ENCODE peak calls at places on chromosomes 11 and 22, in six cellular contexts. One of them, this sample, is unnamed.
A peak's percentile ranks its signal among the peaks of the same experiment; 100 is the strongest.

GRCh38 chr22:32648486-32648885 is 153.0 kb upstream of the TIMP3 start:
- DNase-seq in pancreas: no peak
- DNase-seq in T-helper 9 cell: no peak
- DNase-seq in fibroblast of pulmonary artery: no peak
- DNase-seq in iris pigment epithelial cell: no peak
- DNase-seq in M059J: no peak
- DNase-seq in this sample: no peak

GRCh38 chr11:78465169-78465942 is 47.7 kb upstream of the GAB2 start:
- DNase-seq in pancreas: no peak
- DNase-seq in T-helper 9 cell: no peak
- DNase-seq in fibroblast of pulmonary artery: no peak
- DNase-seq in iris pigment epithelial cell: no peak
- DNase-seq in M059J: no peak
- DNase-seq in this sample: no peak

GRCh38 chr22:32662587-32662915 is 139.0 kb upstream of the TIMP3 start:
- DNase-seq in pancreas: no peak
- DNase-seq in T-helper 9 cell: no peak
- DNase-seq in fibroblast of pulmonary artery: no peak
- DNase-seq in iris pigment epithelial cell: no peak
- DNase-seq in M059J: no peak
- DNase-seq in this sample: no peak

GRCh38 chr22:30940655-30941362 is 27.8 kb downstream of the MORC2 start:
- DNase-seq in pancreas: no peak
- DNase-seq in T-helper 9 cell: no peak
- DNase-seq in fibroblast of pulmonary artery: no peak
- DNase-seq in iris pigment epithelial cell: no peak
- DNase-seq in M059J: no peak
- DNase-seq in this sample: no peak

GRCh38 chr11:103222801-103223200 is 113.6 kb downstream of the DYNC2H1 start:
- DNase-seq in pancreas: peak; percentile 27
- DNase-seq in T-helper 9 cell: no peak
- DNase-seq in fibroblast of pulmonary artery: peak; percentile 25
- DNase-seq in iris pigment epithelial cell: no peak
- DNase-seq in M059J: no peak
- DNase-seq in this sample: no peak

GRCh38 chr22:37563153-37564081 is 3.1 kb downstream of the CDC42EP1 start:
- DNase-seq in pancreas: peak; percentile 90
- DNase-seq in T-helper 9 cell: no peak
- DNase-seq in fibroblast of pulmonary artery: peak; percentile 97
- DNase-seq in iris pigment epithelial cell: peak; percentile 99
- DNase-seq in M059J: peak; percentile 96
- DNase-seq in this sample: peak; percentile 91

GRCh38 chr11:87359401-87359800 is 321.7 kb downstream of the TMEM135 start:
- DNase-seq in pancreas: no peak
- DNase-seq in T-helper 9 cell: no peak
- DNase-seq in fibroblast of pulmonary artery: no peak
- DNase-seq in iris pigment epithelial cell: no peak
- DNase-seq in M059J: no peak
- DNase-seq in this sample: no peak

GRCh38 chr11:69521461-69521860 is 40.0 kb downstream of the LINC01488 start:
- DNase-seq in pancreas: no peak
- DNase-seq in T-helper 9 cell: no peak
- DNase-seq in fibroblast of pulmonary artery: no peak
- DNase-seq in iris pigment epithelial cell: no peak
- DNase-seq in M059J: no peak
- DNase-seq in this sample: no peak

GRCh38 chr22:43533131-43533530 is 121.3 kb downstream of the MPPED1 start:
- DNase-seq in pancreas: no peak
- DNase-seq in T-helper 9 cell: no peak
- DNase-seq in fibroblast of pulmonary artery: no peak
- DNase-seq in iris pigment epithelial cell: no peak
- DNase-seq in M059J: no peak
- DNase-seq in this sample: no peak

GRCh38 chr11:32847511-32847910 is 17.8 kb downstream of the PRRG4 start:
- DNase-seq in pancreas: no peak
- DNase-seq in T-helper 9 cell: no peak
- DNase-seq in fibroblast of pulmonary artery: no peak
- DNase-seq in iris pigment epithelial cell: no peak
- DNase-seq in M059J: no peak
- DNase-seq in this sample: no peak

GRCh38 chr22:45295492-45295891 is 10.7 kb downstream of the UPK3A start:
- DNase-seq in pancreas: no peak
- DNase-seq in T-helper 9 cell: no peak
- DNase-seq in fibroblast of pulmonary artery: no peak
- DNase-seq in iris pigment epithelial cell: no peak
- DNase-seq in M059J: no peak
- DNase-seq in this sample: no peak

GRCh38 chr11:73538381-73538872 is 59.5 kb downstream of the FAM168A start:
- DNase-seq in pancreas: no peak
- DNase-seq in T-helper 9 cell: no peak
- DNase-seq in fibroblast of pulmonary artery: peak; percentile 24
- DNase-seq in iris pigment epithelial cell: no peak
- DNase-seq in M059J: no peak
- DNase-seq in this sample: no peak

GRCh38 chr11:100738701-100739100 is 51.6 kb downstream of the ARHGAP42 start:
- DNase-seq in pancreas: no peak
- DNase-seq in T-helper 9 cell: no peak
- DNase-seq in fibroblast of pulmonary artery: no peak
- DNase-seq in iris pigment epithelial cell: no peak
- DNase-seq in M059J: no peak
- DNase-seq in this sample: peak; percentile 42

GRCh38 chr11:12769834-12770345 is 95.7 kb downstream of the TEAD1 start:
- DNase-seq in pancreas: no peak
- DNase-seq in T-helper 9 cell: no peak
- DNase-seq in fibroblast of pulmonary artery: peak; percentile 88
- DNase-seq in iris pigment epithelial cell: peak; percentile 92
- DNase-seq in M059J: peak; percentile 91
- DNase-seq in this sample: peak; percentile 84

GRCh38 chr11:36478700-36479329 is 31.3 kb downstream of the TRAF6 start:
- DNase-seq in pancreas: no peak
- DNase-seq in T-helper 9 cell: peak; percentile 19
- DNase-seq in fibroblast of pulmonary artery: peak; percentile 80
- DNase-seq in iris pigment epithelial cell: peak; percentile 55
- DNase-seq in M059J: peak; percentile 70
- DNase-seq in this sample: peak; percentile 69

GRCh38 chr22:28051787-28052356 is 132.8 kb upstream of the PITPNB start:
- DNase-seq in pancreas: peak; percentile 49
- DNase-seq in T-helper 9 cell: no peak
- DNase-seq in fibroblast of pulmonary artery: peak; percentile 79
- DNase-seq in iris pigment epithelial cell: peak; percentile 54
- DNase-seq in M059J: peak; percentile 52
- DNase-seq in this sample: peak; percentile 70

GRCh38 chr11:62025429-62026105 is 58.1 kb upstream of the FTH1 start:
- DNase-seq in pancreas: peak; percentile 56
- DNase-seq in T-helper 9 cell: peak; percentile 71
- DNase-seq in fibroblast of pulmonary artery: peak; percentile 100
- DNase-seq in iris pigment epithelial cell: peak; percentile 99
- DNase-seq in M059J: peak; percentile 85
- DNase-seq in this sample: peak; percentile 99

GRCh38 chr11:84865257-84865656 is 761.9 kb downstream of the DLG2 start:
- DNase-seq in pancreas: no peak
- DNase-seq in T-helper 9 cell: no peak
- DNase-seq in fibroblast of pulmonary artery: no peak
- DNase-seq in iris pigment epithelial cell: peak; percentile 44
- DNase-seq in M059J: peak; percentile 54
- DNase-seq in this sample: no peak

GRCh38 chr22:45242778-45243191 is 2.1 kb upstream of the KIAA0930 start:
- DNase-seq in pancreas: peak; percentile 80
- DNase-seq in T-helper 9 cell: no peak
- DNase-seq in fibroblast of pulmonary artery: peak; percentile 44
- DNase-seq in iris pigment epithelial cell: no peak
- DNase-seq in M059J: peak; percentile 19
- DNase-seq in this sample: no peak

This sample was measured in fibroblast of villous mesenchyme.